ENCODE peak calls at places on chromosomes 4 and X, in five cellular contexts. One of them, this sample, is unnamed.

GRCh38 chr4:574346-575161 is 1.5 kb downstream of the TMEM271 start:
- DNase-seq in activated naive CD8-positive, alpha-beta T cell treated with anti-CD3 and anti-CD28 coated beads, Interleukin-2, amount 50 U/mL, for 24 hours: no peak
- DNase-seq in activated CD4-positive, alpha-beta T cell treated with anti-CD3 and anti-CD28 coated beads for 24 hours: no peak
- DNase-seq in AG08395: no peak
- DNase-seq in OCI-LY7: no peak
- DNase-seq in this sample: no peak

GRCh38 chrX:150517303-150517896 is 51.0 kb upstream of the MTM1 start:
- DNase-seq in activated naive CD8-positive, alpha-beta T cell treated with anti-CD3 and anti-CD28 coated beads, Interleukin-2, amount 50 U/mL, for 24 hours: no peak
- DNase-seq in activated CD4-positive, alpha-beta T cell treated with anti-CD3 and anti-CD28 coated beads for 24 hours: no peak
- DNase-seq in AG08395: peak
- DNase-seq in OCI-LY7: no peak
- DNase-seq in this sample: no peak

GRCh38 chrX:16671005-16671404 is 21.0 kb downstream of the S100G start:
- DNase-seq in activated naive CD8-positive, alpha-beta T cell treated with anti-CD3 and anti-CD28 coated beads, Interleukin-2, amount 50 U/mL, for 24 hours: peak
- DNase-seq in activated CD4-positive, alpha-beta T cell treated with anti-CD3 and anti-CD28 coated beads for 24 hours: no peak
- DNase-seq in AG08395: peak
- DNase-seq in OCI-LY7: peak
- DNase-seq in this sample: no peak

GRCh38 chrX:147217334-147217733 is 402.8 kb upstream of the CXorf51A start:
- DNase-seq in activated naive CD8-positive, alpha-beta T cell treated with anti-CD3 and anti-CD28 coated beads, Interleukin-2, amount 50 U/mL, for 24 hours: no peak
- DNase-seq in activated CD4-positive, alpha-beta T cell treated with anti-CD3 and anti-CD28 coated beads for 24 hours: no peak
- DNase-seq in AG08395: no peak
- DNase-seq in OCI-LY7: no peak
- DNase-seq in this sample: no peak

GRCh38 chr4:61511716-61512488 is 311.8 kb downstream of the ADGRL3 start:
- DNase-seq in activated naive CD8-positive, alpha-beta T cell treated with anti-CD3 and anti-CD28 coated beads, Interleukin-2, amount 50 U/mL, for 24 hours: no peak
- DNase-seq in activated CD4-positive, alpha-beta T cell treated with anti-CD3 and anti-CD28 coated beads for 24 hours: no peak
- DNase-seq in AG08395: peak
- DNase-seq in OCI-LY7: no peak
- DNase-seq in this sample: no peak

GRCh38 chr4:182556576-182556975 is 313.4 kb downstream of the TENM3 start:
- DNase-seq in activated naive CD8-positive, alpha-beta T cell treated with anti-CD3 and anti-CD28 coated beads, Interleukin-2, amount 50 U/mL, for 24 hours: no peak
- DNase-seq in activated CD4-positive, alpha-beta T cell treated with anti-CD3 and anti-CD28 coated beads for 24 hours: no peak
- DNase-seq in AG08395: no peak
- DNase-seq in OCI-LY7: no peak
- DNase-seq in this sample: no peak

GRCh38 chr4:111631157-111631999 is 513.9 kb upstream of the FAM241A start:
- DNase-seq in activated naive CD8-positive, alpha-beta T cell treated with anti-CD3 and anti-CD28 coated beads, Interleukin-2, amount 50 U/mL, for 24 hours: no peak
- DNase-seq in activated CD4-positive, alpha-beta T cell treated with anti-CD3 and anti-CD28 coated beads for 24 hours: no peak
- DNase-seq in AG08395: no peak
- DNase-seq in OCI-LY7: peak
- DNase-seq in this sample: no peak

GRCh38 chr4:1407657-1408333 is 1.6 kb upstream of the NKX1-1 start:
- DNase-seq in activated naive CD8-positive, alpha-beta T cell treated with anti-CD3 and anti-CD28 coated beads, Interleukin-2, amount 50 U/mL, for 24 hours: no peak
- DNase-seq in activated CD4-positive, alpha-beta T cell treated with anti-CD3 and anti-CD28 coated beads for 24 hours: no peak
- DNase-seq in AG08395: no peak
- DNase-seq in OCI-LY7: no peak
- DNase-seq in this sample: no peak

GRCh38 chr4:170716868-170717267 is 627.1 kb upstream of the AADAT start:
- DNase-seq in activated naive CD8-positive, alpha-beta T cell treated with anti-CD3 and anti-CD28 coated beads, Interleukin-2, amount 50 U/mL, for 24 hours: no peak
- DNase-seq in activated CD4-positive, alpha-beta T cell treated with anti-CD3 and anti-CD28 coated beads for 24 hours: no peak
- DNase-seq in AG08395: no peak
- DNase-seq in OCI-LY7: no peak
- DNase-seq in this sample: no peak